ENCODE peak calls at places on chromosomes 13 and 19, in four cellular contexts. F is fibroblast of lung, H is dorsolateral prefrontal cortex, P is IMR-90. S is an unnamed sample.

GRCh38 chr19:19443902-19444693 is 38.6 kb downstream of the GATAD2A start:
- DNase-seq in H (no peak), F (no peak), P (no peak), S (no peak)

GRCh38 chr13:109904218-109904617 is 117.8 kb upstream of the IRS2 start:
- DNase-seq in F (no peak), H (no peak), P (no peak), S (no peak)

GRCh38 chr13:95160112-95160906 is 140.9 kb downstream of the ABCC4 start:
- DNase-seq in H (no peak), F (peak), P (peak), S (no peak)

GRCh38 chr13:23695711-23696512 is 125.7 kb downstream of the TNFRSF19 start:
- DNase-seq in P (no peak), H (no peak), F (no peak), S (no peak)

GRCh38 chr19:54473071-54473941 is at the start of gene CDC42EP5:
- DNase-seq in H (no peak), P (peak), F (peak), S (peak)

GRCh38 chr19:31269425-31270127 is 79.7 kb downstream of the TSHZ3 start:
- DNase-seq in P (peak), F (peak), H (no peak), S (no peak)

GRCh38 chr13:113843864-113844556 is 19.9 kb downstream of the GAS6 start:
- DNase-seq in P (no peak), H (no peak), F (no peak), S (no peak)

GRCh38 chr13:42561752-42562467 is 12.0 kb upstream of the TNFSF11 start:
- DNase-seq in P (no peak), H (no peak), F (no peak), S (no peak)

GRCh38 chr19:46975918-46976782 is 43.5 kb upstream of the NPAS1 start:
- DNase-seq in F (peak), H (peak), P (peak), S (peak)

GRCh38 chr19:3976495-3977241 is 5.8 kb upstream of the DAPK3 start:
- DNase-seq in P (no peak), F (peak), H (no peak), S (no peak)

GRCh38 chr19:33375156-33375744 is 1.7 kb downstream of the CEBPG start:
- DNase-seq in F (no peak), H (no peak), P (no peak), S (no peak)

GRCh38 chr13:101116381-101116780 is 299.9 kb downstream of the NALCN start:
- DNase-seq in P (no peak), F (no peak), H (no peak), S (no peak)

GRCh38 chr13:51768378-51768921 is 35.5 kb downstream of the DHRS12 start:
- DNase-seq in P (no peak), F (no peak), H (no peak), S (no peak)

GRCh38 chr13:40777166-40777956 is 6.4 kb upstream of the MRPS31 start:
- DNase-seq in P (peak), F (peak), H (no peak), S (peak)

GRCh38 chr13:60016229-60016628 is 147.5 kb downstream of the DIAPH3 start:
- DNase-seq in P (no peak), F (no peak), H (no peak), S (no peak)

GRCh38 chr13:52118595-52118994 is 10.3 kb downstream of the NEK5 start:
- DNase-seq in F (no peak), H (no peak), P (no peak), S (no peak)

GRCh38 chr13:34555988-34556387 is 386.1 kb upstream of the NBEA start:
- DNase-seq in P (no peak), H (no peak), F (peak), S (no peak)

GRCh38 chr19:13128583-13128982 is 10.5 kb downstream of the NACC1 start:
- DNase-seq in P (no peak), H (no peak), F (no peak), S (no peak)

GRCh38 chr13:94435604-94436226 is 43.8 kb downstream of the DCT start:
- DNase-seq in F (peak), P (peak), H (no peak), S (peak)

GRCh38 chr13:97781891-97782305 is 171.6 kb upstream of the IPO5 start:
- DNase-seq in H (no peak), P (no peak), F (peak), S (no peak)

GRCh38 chr13:65488606-65489005 is 1741.5 kb downstream of the PCDH9 start:
- DNase-seq in P (no peak), H (no peak), F (no peak), S (no peak)

GRCh38 chr13:98442391-98443230 is 134.3 kb downstream of the STK24 start:
- DNase-seq in P (no peak), H (no peak), F (no peak), S (no peak)

GRCh38 chr19:39314016-39314728 is 6.5 kb downstream of the LRFN1 start:
- DNase-seq in F (no peak), H (no peak), P (no peak), S (no peak)

GRCh38 chr13:83352391-83352790 is 529.9 kb downstream of the SLITRK1 start:
- DNase-seq in P (no peak), H (no peak), F (no peak), S (no peak)

GRCh38 chr13:29771247-29771646 is 79.2 kb downstream of the UBL3 start:
- DNase-seq in H (no peak), F (peak), P (peak), S (peak)

GRCh38 chr19:52527134-52527953 is at the start of gene ZNF808:
- DNase-seq in P (peak), H (peak), F (peak), S (peak)

GRCh38 chr13:69319659-69320058 is 788.0 kb upstream of the ATXN8OS start:
- DNase-seq in F (peak), P (no peak), H (no peak), S (no peak)

DNA sequence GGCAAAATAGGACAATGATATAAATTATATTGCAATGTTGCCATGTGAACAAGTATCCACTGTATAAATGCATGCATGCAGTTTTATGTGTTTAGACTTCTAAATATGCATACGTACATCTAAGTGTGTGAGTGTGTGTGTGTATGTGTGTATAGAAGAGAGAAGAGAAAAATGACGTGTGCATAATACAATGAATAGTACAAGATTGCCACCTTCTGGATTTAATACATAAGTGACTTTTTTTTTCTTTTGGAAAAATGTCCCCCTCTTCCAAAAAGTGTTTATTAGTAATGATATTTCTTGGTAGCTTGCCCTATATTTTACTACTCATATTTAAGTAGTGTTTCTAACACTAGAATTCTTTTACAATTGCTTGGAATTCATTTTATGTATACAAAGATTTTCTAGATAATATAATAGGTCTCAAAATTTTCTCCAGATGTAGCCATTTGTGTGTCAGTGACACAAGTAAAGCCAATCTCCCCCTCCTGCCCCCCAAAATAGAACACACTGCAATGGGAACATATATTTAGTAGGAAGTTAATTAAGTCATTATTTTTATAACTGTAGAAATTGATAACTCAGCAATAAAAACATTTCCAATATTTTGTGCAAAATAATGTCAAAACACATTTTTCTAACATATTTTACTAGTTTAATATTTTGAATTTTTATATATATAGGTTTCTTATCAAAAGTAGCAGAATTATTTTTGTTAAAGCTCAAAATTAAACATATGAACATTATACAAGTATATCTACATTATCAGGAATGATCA is 783.3 kb upstream of the ATXN8OS start:
- DNase-seq in H (no peak), P (no peak), F (peak), S (no peak)
- TF ChIP-seq CTCF in H (peak), P (no peak), F (no peak), S (no peak)

GRCh38 chr19:5975388-5975728 is 2.6 kb downstream of the RANBP3 start:
- DNase-seq in F (no peak), H (no peak), P (no peak), S (no peak)

GRCh38 chr19:5977222-5977784 is 637 bp downstream of the RANBP3 start:
- DNase-seq in H (no peak), P (no peak), F (no peak), S (no peak)

GRCh38 chr19:5976768-5977167 is 1.2 kb downstream of the RANBP3 start:
- DNase-seq in H (no peak), P (no peak), F (no peak), S (no peak)

GRCh38 chr19:5978606-5979552 is 939 bp upstream of the RANBP3 start:
- DNase-seq in F (no peak), H (no peak), P (no peak), S (no peak)

GRCh38 chr19:5977785-5978605 is at the start of gene RANBP3:
- DNase-seq in P (peak), H (peak), F (peak), S (peak)
- TF ChIP-seq CTCF in P (no peak), H (peak), F (no peak), S (no peak)

DNA sequence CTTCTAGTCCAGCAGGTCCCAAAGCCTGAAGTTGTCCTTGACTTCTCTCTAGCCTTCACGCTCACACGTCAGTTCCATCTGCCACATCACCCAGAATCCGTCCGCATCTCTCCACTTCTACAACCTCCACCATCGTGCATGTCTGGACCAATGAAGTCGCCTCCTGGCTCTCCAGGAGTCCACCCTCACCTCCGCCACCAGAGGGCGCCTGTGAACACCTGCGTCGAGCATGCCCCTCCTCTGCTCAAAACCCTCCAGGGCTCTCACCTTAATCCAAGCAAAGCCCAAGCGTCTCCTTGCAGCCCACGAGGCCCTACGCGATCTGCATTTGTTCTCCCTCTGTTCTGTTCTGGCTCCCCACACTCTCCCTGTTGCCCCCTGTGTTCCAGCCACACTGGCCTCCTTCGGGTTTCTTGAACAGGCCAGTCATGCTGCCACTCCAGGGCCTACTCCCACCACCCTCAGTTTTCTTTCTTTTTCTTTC is 3.7 kb downstream of the USHBP1 start:
- DNase-seq in P (peak), H (no peak), F (peak), S (peak)
- TF ChIP-seq CTCF in P (peak), H (peak), F (peak), S (peak)

DNA sequence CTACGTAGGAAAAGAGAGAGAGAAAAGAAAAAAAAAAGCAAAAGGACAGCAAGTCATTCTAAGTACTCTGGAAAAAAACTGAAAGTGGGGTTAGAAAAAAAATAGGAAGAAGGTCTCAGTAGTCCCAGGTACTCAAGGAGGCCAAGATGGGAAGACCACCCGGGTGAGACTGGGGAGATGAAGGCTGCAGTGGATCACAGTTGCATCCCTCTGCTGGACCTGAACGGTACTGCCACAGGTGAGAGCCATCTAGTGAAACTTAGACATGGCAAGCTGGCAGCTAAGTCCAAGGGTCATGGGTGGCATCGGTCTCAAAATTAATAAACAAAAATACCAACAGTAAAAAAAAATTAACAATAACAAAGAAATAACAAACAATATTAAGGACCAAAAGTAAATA is 41.0 kb upstream of the ZNF91 start:
- DNase-seq in F (no peak), P (no peak), H (no peak), S (no peak)
- TF ChIP-seq CTCF in F (no peak), P (no peak), H (no peak), S (peak)

DNA sequence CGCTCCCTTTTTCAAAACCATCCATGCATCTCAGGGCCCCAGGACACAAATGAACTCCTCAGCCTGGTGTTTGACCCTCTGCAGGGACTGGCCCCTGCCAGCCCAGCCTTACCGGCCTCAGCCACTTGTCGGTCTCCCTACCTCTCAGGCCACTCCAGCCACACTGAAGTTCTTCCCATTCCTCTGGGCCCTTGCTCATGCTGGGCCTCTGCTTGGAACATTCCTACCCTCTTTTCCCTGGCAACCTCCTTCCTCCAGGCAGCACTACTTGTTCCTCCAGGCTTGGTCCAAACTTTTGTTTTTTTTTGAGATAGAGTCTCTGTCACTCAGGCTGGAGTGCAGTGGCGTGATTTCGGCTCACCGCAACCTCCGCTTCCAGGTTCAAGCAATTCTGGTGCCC is 7.6 kb upstream of the EGLN2 start:
- DNase-seq in P (no peak), F (no peak), H (no peak), S (no peak)
- TF ChIP-seq CTCF in P (no peak), F (no peak), H (no peak), S (no peak)

GRCh38 chr19:652467-653389 is 10.3 kb downstream of the RNF126 start:
- DNase-seq in F (no peak), P (no peak), H (no peak), S (no peak)
- TF ChIP-seq CTCF in F (no peak), P (no peak), H (no peak), S (no peak)

S was measured in HFFc6.